ENCODE peak calls at places on chromosomes 6 and 20, in five cellular contexts. Q is esophagus muscularis mucosa, X is fibroblast of lung, C is H9, W is nephron progenitor cell. U is an unnamed sample.

GRCh38 chr20:17867546-17867945 is 101.0 kb downstream of the SNX5 start:
- DNase-seq in X (no peak), C (no peak), Q (no peak), W (no peak), U (no peak)

GRCh38 chr6:112770341-112770740 is 423.2 kb downstream of the RFPL4B start:
- DNase-seq in Q (no peak), X (peak; percentile 12), W (no peak), C (no peak), U (no peak)

GRCh38 chr20:55205684-55206083 is 730.3 kb downstream of the DOK5 start:
- DNase-seq in X (peak; percentile 44), Q (no peak), C (no peak), W (no peak), U (no peak)

GRCh38 chr6:125868996-125869395 is 78.2 kb downstream of the NCOA7 start:
- DNase-seq in Q (no peak), X (no peak), C (no peak), W (no peak), U (peak; percentile 60)

GRCh38 chr6:32114853-32115252 is 5.7 kb upstream of the TNXB start:
- DNase-seq in X (no peak), W (no peak), C (no peak), Q (no peak), U (no peak)

GRCh38 chr20:50504231-50504823 is 5.9 kb upstream of the PTPN1 start:
- DNase-seq in X (no peak), Q (no peak), C (no peak), W (no peak), U (no peak)

GRCh38 chr6:1612902-1613301 is 3.2 kb downstream of the FOXC1 start:
- DNase-seq in Q (no peak), W (no peak), X (peak; percentile 75), C (no peak), U (no peak)

GRCh38 chr20:32886652-32887051 is 27.9 kb downstream of the EFCAB8 start:
- DNase-seq in W (no peak), C (peak; percentile 53), X (no peak), Q (no peak), U (no peak)

GRCh38 chr6:133977983-133978895 is 25.2 kb downstream of the TBPL1 start:
- DNase-seq in Q (no peak), X (peak; percentile 76), W (no peak), C (no peak), U (peak; percentile 49)

GRCh38 chr6:165236326-165236725 is 73.1 kb downstream of the C6orf118 start:
- DNase-seq in X (no peak), Q (no peak), C (no peak), W (no peak), U (no peak)

GRCh38 chr6:45783716-45784115 is 231.9 kb downstream of the CLIC5 start:
- DNase-seq in C (no peak), X (no peak), Q (peak; percentile 66), W (no peak), U (no peak)

GRCh38 chr6:168132531-168133184 is 53.6 kb upstream of the FRMD1 start:
- DNase-seq in X (peak; percentile 82), Q (peak; percentile 92), W (peak; percentile 57), C (peak; percentile 85), U (peak; percentile 87)
- TF ChIP-seq CTCF in X (peak; percentile 31), Q (peak; percentile 50), W (no peak), C (peak; percentile 73), U (peak; percentile 67)

DNA sequence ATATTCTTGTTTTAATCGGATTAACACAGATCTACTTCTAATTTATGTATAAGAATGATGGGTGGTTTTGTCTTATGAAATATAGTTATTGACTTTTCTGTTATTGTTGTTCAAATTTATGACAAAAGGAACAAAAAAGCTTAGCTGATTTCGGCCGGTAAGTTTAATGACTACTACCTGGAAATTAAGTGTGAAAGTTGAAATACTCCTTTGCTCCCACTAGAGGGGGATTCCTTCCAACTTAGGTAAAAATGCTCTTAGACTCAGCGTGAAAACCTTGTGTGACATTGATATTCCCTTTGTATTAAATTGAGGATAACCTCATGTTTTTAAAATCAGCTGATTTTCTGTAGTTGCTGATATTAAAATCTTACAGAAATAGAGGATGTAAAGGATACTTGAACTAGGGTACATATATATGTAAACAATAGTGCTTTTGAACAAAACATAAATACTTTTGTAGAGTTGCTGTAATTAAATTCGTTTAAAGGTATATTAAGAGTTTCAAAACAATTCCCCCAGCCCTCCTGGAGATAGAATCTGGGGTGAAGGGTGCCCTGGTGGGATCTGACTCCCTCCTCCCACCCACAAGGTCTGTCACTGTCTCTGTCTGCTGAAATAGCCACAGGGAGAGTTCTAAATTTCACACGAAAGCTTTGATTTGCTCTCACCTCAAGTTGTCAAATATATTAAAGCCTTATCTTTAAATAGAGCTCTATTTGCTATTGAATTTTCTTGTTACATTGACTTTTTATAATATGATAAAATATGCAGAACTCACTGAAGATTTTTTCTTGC is 257.5 kb downstream of the ARID1B start:
- DNase-seq in W (no peak), C (no peak), X (peak; percentile 65), Q (no peak), U (no peak)
- TF ChIP-seq CTCF in W (peak; percentile 64), C (peak; percentile 72), X (peak; percentile 58), Q (peak; percentile 65), U (peak; percentile 44)

GRCh38 chr20:38601216-38602184 is at the start of gene ARHGAP40:
- DNase-seq in X (peak; percentile 53), Q (no peak), W (peak; percentile 49), C (peak; percentile 72), U (peak; percentile 29)
- TF ChIP-seq CTCF in X (no peak), Q (peak; percentile 3), W (no peak), C (peak; percentile 53), U (peak; percentile 33)

GRCh38 chr6:63307581-63308246 is 12.1 kb downstream of the LGSN start:
- DNase-seq in C (no peak), Q (no peak), W (no peak), X (peak; percentile 11), U (peak; percentile 27)
- TF ChIP-seq CTCF in C (peak; percentile 69), Q (peak; percentile 10), W (no peak), X (peak; percentile 55), U (peak; percentile 55)

GRCh38 chr6:139117734-139118133 is 17.1 kb upstream of the HECA start:
- DNase-seq in C (no peak), X (no peak), W (no peak), Q (no peak), U (no peak)
- TF ChIP-seq CTCF in C (no peak), X (no peak), W (no peak), Q (no peak), U (no peak)

GRCh38 chr6:29702519-29703103 is 20.6 kb upstream of the HLA-F start:
- DNase-seq in C (peak; percentile 92), W (peak; percentile 88), Q (no peak), X (no peak), U (peak; percentile 91)
- TF ChIP-seq CTCF in C (peak; percentile 95), W (peak; percentile 62), Q (peak; percentile 35), X (peak; percentile 52), U (peak; percentile 100)

GRCh38 chr20:4780245-4780644 is 58.5 kb downstream of the PRND start:
- DNase-seq in Q (no peak), X (no peak), W (no peak), C (no peak), U (no peak)
- TF ChIP-seq CTCF in Q (no peak), X (no peak), W (no peak), C (peak; percentile 51), U (no peak)

DNA sequence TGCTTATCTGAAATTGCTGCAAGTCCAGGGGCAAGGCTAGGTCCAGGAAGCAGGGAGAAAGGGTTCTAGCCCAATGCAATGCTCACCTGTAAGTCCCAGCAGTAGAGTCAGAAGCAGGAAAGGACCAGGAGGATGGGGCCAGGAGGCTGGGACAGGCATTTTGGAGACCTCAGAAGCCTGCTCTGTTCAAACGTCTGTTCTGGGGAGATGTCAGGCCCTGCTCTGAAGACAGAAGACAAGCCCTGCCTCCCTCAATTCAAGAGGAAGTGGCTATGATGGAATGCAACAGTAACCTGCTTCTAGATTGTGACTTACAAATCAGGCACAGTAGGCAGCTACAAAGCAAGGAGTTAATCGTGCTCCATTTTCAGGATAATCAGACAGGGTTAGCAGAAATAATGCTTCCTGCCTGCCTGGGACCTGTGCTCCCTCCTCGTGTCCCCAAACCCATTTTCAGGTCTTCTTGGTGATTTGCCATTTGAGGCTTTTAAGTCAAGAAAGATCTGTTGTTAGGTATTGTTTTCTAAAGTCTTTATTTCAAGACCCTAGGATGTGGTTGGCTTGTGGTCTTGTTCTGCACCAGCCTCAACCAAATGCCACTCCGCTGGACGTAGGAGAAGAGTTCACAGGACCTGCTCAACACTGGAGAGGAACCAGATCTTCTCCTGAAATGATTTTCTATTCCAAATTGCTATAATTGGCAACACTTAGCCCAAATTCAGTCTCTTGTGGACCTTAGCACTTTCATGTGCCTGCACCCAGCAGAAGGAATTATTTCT is at the start of gene SIRPG:
- DNase-seq in W (no peak), C (no peak), Q (peak; percentile 74), X (no peak), U (no peak)
- TF ChIP-seq CTCF in W (no peak), C (no peak), Q (no peak), X (no peak), U (no peak)

U was measured in WERI-Rb-1.